ENCODE peak calls at places on chromosomes 13 and 19, in six cellular contexts. L is heart right ventricle, Y is H9, U is colonic mucosa, E is transverse colon, A is PC-3. O is an unnamed sample.

GRCh38 chr19:34269968-34270621 is 15.7 kb downstream of the GARRE1 start:
- DNase-seq in L (peak; percentile 79), Y (peak; percentile 55), U (peak; percentile 45), E (peak; percentile 51), A (peak; percentile 78), O (peak; percentile 37)

GRCh38 chr19:10110076-10110971 is 1.2 kb upstream of the P2RY11 start:
- DNase-seq in L (no peak), Y (no peak), U (no peak), E (peak; percentile 10), A (no peak), O (no peak)

GRCh38 chr13:35293579-35293978 is 182.9 kb downstream of the MAB21L1 start:
- DNase-seq in L (no peak), Y (no peak), U (no peak), E (no peak), A (no peak), O (no peak)

GRCh38 chr13:37667631-37668161 is 69.1 kb upstream of the POSTN start:
- DNase-seq in L (no peak), Y (no peak), U (no peak), E (no peak), A (no peak), O (no peak)

GRCh38 chr19:11179716-11180297 is 17.5 kb downstream of the KANK2 start:
- DNase-seq in L (no peak), Y (no peak), U (no peak), E (no peak), A (no peak), O (no peak)

GRCh38 chr13:112222971-112223370 is 153.2 kb upstream of the SPACA7 start:
- DNase-seq in L (no peak), Y (no peak), U (no peak), E (no peak), A (no peak), O (no peak)

GRCh38 chr13:113743366-113744195 is 15.4 kb upstream of the TMEM255B start:
- DNase-seq in L (no peak), Y (no peak), U (no peak), E (no peak), A (no peak), O (no peak)

GRCh38 chr13:42883771-42884170 is 102.4 kb downstream of the FAM216B start:
- DNase-seq in L (no peak), Y (no peak), U (peak; percentile 23), E (peak; percentile 43), A (peak; percentile 30), O (peak; percentile 22)

GRCh38 chr13:80084086-80084676 is 256.7 kb downstream of the SPRY2 start:
- DNase-seq in L (no peak), Y (no peak), U (no peak), E (no peak), A (peak; percentile 64), O (no peak)

GRCh38 chr13:71634605-71635443 is 232.2 kb downstream of the DACH1 start:
- DNase-seq in L (no peak), Y (no peak), U (no peak), E (no peak), A (no peak), O (no peak)

GRCh38 chr13:32010137-32010536 is 21.4 kb upstream of the FRY start:
- DNase-seq in L (no peak), Y (no peak), U (no peak), E (no peak), A (no peak), O (no peak)

GRCh38 chr13:60591348-60591747 is 194.3 kb downstream of the TDRD3 start:
- DNase-seq in L (no peak), Y (no peak), U (no peak), E (no peak), A (peak; percentile 62), O (no peak)

GRCh38 chr19:17109962-17110598 is 34.5 kb downstream of the MYO9B start:
- DNase-seq in L (peak; percentile 54), Y (no peak), U (peak; percentile 53), E (peak; percentile 65), A (no peak), O (peak; percentile 46)

GRCh38 chr13:42525035-42525504 is 48.9 kb upstream of the TNFSF11 start:
- DNase-seq in L (no peak), Y (no peak), U (no peak), E (no peak), A (peak; percentile 83), O (no peak)

GRCh38 chr19:50932690-50933083 is 20.2 kb downstream of the KLK5 start:
- DNase-seq in L (no peak), Y (no peak), U (no peak), E (no peak), A (peak; percentile 59), O (no peak)

GRCh38 chr19:4174895-4175668 is 7.3 kb downstream of the SIRT6 start:
- DNase-seq in L (no peak), Y (no peak), U (peak; percentile 54), E (peak; percentile 36), A (no peak), O (no peak)

GRCh38 chr19:43700368-43701015 is 15.4 kb upstream of the IRGC start:
- DNase-seq in L (peak; percentile 76), Y (no peak), U (peak; percentile 57), E (peak; percentile 51), A (peak; percentile 70), O (peak; percentile 31)

GRCh38 chr19:45428385-45429231 is 4.9 kb upstream of the ERCC1 start:
- DNase-seq in L (peak; percentile 76), Y (peak; percentile 73), U (no peak), E (peak; percentile 52), A (peak; percentile 30), O (peak; percentile 34)

GRCh38 chr13:100040196-100040595 is 48.7 kb upstream of the PCCA start:
- DNase-seq in L (no peak), Y (no peak), U (no peak), E (no peak), A (no peak), O (no peak)

GRCh38 chr19:46133101-46133627 is 8.7 kb upstream of the IGFL3 start:
- DNase-seq in L (peak; percentile 8), Y (peak; percentile 88), U (peak; percentile 29), E (no peak), A (peak; percentile 58), O (peak; percentile 18)

GRCh38 chr13:114339779-114340534 is 25.7 kb downstream of the CHAMP1 start:
- DNase-seq in L (no peak), Y (no peak), U (peak; percentile 34), E (peak; percentile 59), A (peak; percentile 62), O (no peak)

GRCh38 chr13:20160346-20161274 is at the start of gene GJA3:
- DNase-seq in L (peak; percentile 61), Y (peak; percentile 77), U (no peak), E (no peak), A (peak; percentile 48), O (no peak)

GRCh38 chr19:2391118-2391725 is 31.2 kb downstream of the TMPRSS9 start:
- DNase-seq in L (peak; percentile 35), Y (no peak), U (peak; percentile 48), E (no peak), A (peak; percentile 69), O (no peak)

GRCh38 chr19:40907968-40908735 is 26.1 kb upstream of the CYP2A7 start:
- DNase-seq in L (peak; percentile 13), Y (peak; percentile 68), U (no peak), E (no peak), A (no peak), O (no peak)

GRCh38 chr13:35957174-35957867 is 173.9 kb downstream of the DCLK1 start:
- DNase-seq in L (no peak), Y (no peak), U (no peak), E (no peak), A (peak; percentile 55), O (no peak)

GRCh38 chr13:104017317-104017716 is 951.1 kb upstream of the SLC10A2 start:
- DNase-seq in L (no peak), Y (no peak), U (no peak), E (no peak), A (no peak), O (no peak)
- H3K4me1 ChIP-seq in L (no peaks in the 10 kb centered on the region), Y (no peaks in the 10 kb centered on the region), U (no peaks in the 10 kb centered on the region), E (no peaks in the 10 kb centered on the region), A (no peaks in the 10 kb centered on the region), O (no peaks in the 10 kb centered on the region)

DNA sequence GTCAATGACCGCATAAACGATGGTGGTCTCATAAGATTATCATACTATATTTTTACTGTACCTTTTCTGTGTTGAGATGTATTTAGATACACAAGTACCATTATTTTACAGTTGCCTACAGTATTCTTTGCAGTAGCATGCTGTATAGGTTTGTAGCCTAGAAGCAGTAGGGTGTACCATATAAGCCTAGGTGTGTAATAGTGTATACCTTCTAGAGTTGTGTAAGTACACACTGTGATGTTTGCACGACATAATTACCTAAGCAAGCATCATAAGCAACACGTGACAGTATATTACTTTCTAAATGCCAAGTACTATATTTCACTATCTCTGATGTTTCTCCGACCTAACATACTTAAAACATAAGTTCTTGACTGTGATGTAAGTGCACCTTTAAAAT is 2.7 kb downstream of the LPAR6 start:
- DNase-seq in L (no peak), Y (no peak), U (no peak), E (no peak), A (no peak), O (no peak)
- H3K4me1 ChIP-seq in L (peaks cover 6% of the 10 kb centered on the region), Y (no peaks in the 10 kb centered on the region), U (no peaks in the 10 kb centered on the region), E (peaks cover 3% of the 10 kb centered on the region), A (peaks cover 19% of the 10 kb centered on the region), O (no peaks in the 10 kb centered on the region)

DNA sequence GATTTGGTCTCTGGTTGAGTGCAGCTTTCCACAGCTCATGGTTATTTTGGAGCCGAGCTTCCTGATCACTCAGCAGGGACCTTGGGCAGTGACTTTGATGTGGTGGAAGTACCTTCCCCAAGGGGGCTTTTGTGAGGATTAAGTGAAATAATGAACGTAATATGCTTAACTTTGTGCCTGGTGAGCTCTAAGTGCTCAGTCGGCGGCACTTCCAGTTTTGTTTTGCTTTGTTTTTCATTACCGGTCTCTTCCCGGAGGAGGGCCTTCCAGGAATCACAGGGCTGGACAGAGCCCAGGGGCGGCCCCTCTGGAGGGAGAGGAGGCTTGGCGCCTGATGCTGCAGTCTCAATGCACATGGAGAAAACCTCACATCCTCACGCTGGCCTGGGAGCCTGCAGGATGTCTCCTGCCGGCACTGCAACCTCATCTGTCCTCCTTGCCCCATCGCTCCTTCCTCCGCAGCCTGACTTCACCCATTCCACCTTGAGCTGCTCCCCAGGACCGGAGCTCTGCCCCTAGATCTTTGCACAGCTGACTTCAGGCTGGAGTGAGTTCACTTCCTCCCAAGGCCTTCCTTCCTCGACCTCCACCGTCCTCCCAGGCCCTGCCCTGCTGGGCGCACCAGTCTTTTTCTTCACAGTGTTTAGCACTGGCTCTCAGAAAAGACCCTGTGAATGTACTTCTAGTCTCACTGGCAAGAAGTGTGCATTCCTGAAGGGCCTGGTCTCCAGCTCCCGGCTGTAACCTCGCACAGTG is 1.6 kb downstream of the PLEKHF1 start:
- DNase-seq in L (peak; percentile 83), Y (peak; percentile 73), U (peak; percentile 58), E (peak; percentile 55), A (no peak), O (no peak)
- H3K4me1 ChIP-seq in L (peaks cover 67% of the 10 kb centered on the region), Y (peaks cover 8% of the 10 kb centered on the region), U (peaks cover 3% of the 10 kb centered on the region), E (peaks cover 43% of the 10 kb centered on the region), A (peaks cover 47% of the 10 kb centered on the region), O (peaks cover 79% of the 10 kb centered on the region)

GRCh38 chr19:19459707-19460251 is 54.3 kb downstream of the GATAD2A start:
- DNase-seq in L (no peak), Y (no peak), U (no peak), E (peak; percentile 54), A (peak; percentile 79), O (peak; percentile 49)

GRCh38 chr19:19459099-19459498 is 53.6 kb downstream of the GATAD2A start:
- DNase-seq in L (no peak), Y (no peak), U (no peak), E (no peak), A (no peak), O (no peak)

GRCh38 chr19:19460761-19461265 is 54.5 kb downstream of the TSSK6 start:
- DNase-seq in L (peak; percentile 73), Y (peak; percentile 59), U (peak; percentile 48), E (peak; percentile 52), A (no peak), O (peak; percentile 54)

GRCh38 chr19:19461306-19461670 is 54.1 kb downstream of the TSSK6 start:
- DNase-seq in L (no peak), Y (no peak), U (no peak), E (no peak), A (no peak), O (no peak)

GRCh38 chr19:19460258-19460731 is 54.8 kb downstream of the GATAD2A start:
- DNase-seq in L (no peak), Y (no peak), U (no peak), E (no peak), A (no peak), O (peak; percentile 42)
- H3K4me1 ChIP-seq in L (peaks cover 70% of the 10 kb centered on the region), Y (peaks cover 20% of the 10 kb centered on the region), U (peaks cover 50% of the 10 kb centered on the region), E (peaks cover 53% of the 10 kb centered on the region), A (peaks cover 19% of the 10 kb centered on the region), O (peaks cover 68% of the 10 kb centered on the region)

O was measured in gastrocnemius medialis.